ENCODE peak calls at places on chromosome 20, in five cellular contexts. X is heart left ventricle, N is mammary epithelial cell, W is fibroblast of lung, M is sigmoid colon. C is an unnamed sample.

GRCh38 chr20:63520594-63520938 is at the start of gene PPDPF:
- DNase-seq in X (peak; percentile 88), N (peak; percentile 78), W (peak; percentile 67), M (peak; percentile 91), C (peak; percentile 84)

GRCh38 chr20:63139856-63140255 is 76.1 kb downstream of the YTHDF1 start:
- DNase-seq in X (no peak), N (no peak), W (no peak), M (no peak), C (no peak)

GRCh38 chr20:54122681-54123586 is 50.9 kb downstream of the CYP24A1 start:
- DNase-seq in X (no peak), N (no peak), W (no peak), M (no peak), C (no peak)

GRCh38 chr20:9912858-9913434 is 74.1 kb upstream of the PAK5 start:
- DNase-seq in X (no peak), N (peak; percentile 50), W (peak; percentile 14), M (no peak), C (peak; percentile 27)

GRCh38 chr20:20212675-20213096 is 155.2 kb upstream of the INSM1 start:
- DNase-seq in X (peak; percentile 38), N (no peak), W (no peak), M (no peak), C (no peak)

GRCh38 chr20:1341561-1342265 is 12.8 kb upstream of the SDCBP2 start:
- DNase-seq in X (peak; percentile 9), N (no peak), W (peak; percentile 71), M (no peak), C (peak; percentile 7)

GRCh38 chr20:10521068-10521834 is 86.1 kb downstream of the SLX4IP start:
- DNase-seq in X (no peak), N (peak; percentile 81), W (peak; percentile 89), M (peak; percentile 82), C (no peak)

GRCh38 chr20:39960522-39961420 is 728.3 kb downstream of the MAFB start:
- DNase-seq in X (no peak), N (no peak), W (no peak), M (peak; percentile 63), C (no peak)

GRCh38 chr20:19185083-19185482 is 27.4 kb upstream of the SLC24A3 start:
- DNase-seq in X (no peak), N (no peak), W (no peak), M (no peak), C (no peak)

GRCh38 chr20:9699181-9699580 is 139.7 kb downstream of the PAK5 start:
- DNase-seq in X (no peak), N (peak; percentile 42), W (no peak), M (no peak), C (no peak)

GRCh38 chr20:1266167-1266973 is at the start of gene SNPH:
- DNase-seq in X (peak; percentile 75), N (peak; percentile 73), W (peak; percentile 83), M (peak; percentile 91), C (peak; percentile 75)

GRCh38 chr20:8721098-8721497 is 347.8 kb upstream of the PLCB4 start:
- DNase-seq in X (peak; percentile 33), N (peak; percentile 12), W (peak; percentile 49), M (peak; percentile 73), C (peak; percentile 21)

GRCh38 chr20:50371878-50372769 is 138.1 kb upstream of the PTPN1 start:
- DNase-seq in X (no peak), N (peak; percentile 71), W (no peak), M (no peak), C (no peak)

GRCh38 chr20:53751394-53752368 is 158.0 kb upstream of the ZNF217 start:
- DNase-seq in X (no peak), N (no peak), W (peak; percentile 41), M (no peak), C (no peak)

GRCh38 chr20:48984575-48985219 is 61.4 kb upstream of the CSE1L start:
- DNase-seq in X (no peak), N (no peak), W (peak; percentile 17), M (no peak), C (no peak)
- H3K36me3 ChIP-seq in X (peaks cover 42% of the 10 kb centered on the region), N (peaks cover 20% of the 10 kb centered on the region), W (peaks cover 8% of the 10 kb centered on the region), M (peaks cover 56% of the 10 kb centered on the region), C (peaks cover 19% of the 10 kb centered on the region)

GRCh38 chr20:56381501-56381900 is 10.5 kb downstream of the AURKA start:
- DNase-seq in X (no peak), N (no peak), W (no peak), M (no peak), C (no peak)

GRCh38 chr20:56383334-56383733 is 8.7 kb downstream of the AURKA start:
- DNase-seq in X (no peak), N (no peak), W (no peak), M (no peak), C (no peak)

GRCh38 chr20:56386219-56386618 is 5.8 kb downstream of the AURKA start:
- DNase-seq in X (no peak), N (no peak), W (no peak), M (no peak), C (no peak)

GRCh38 chr20:56382696-56383095 is 9.3 kb downstream of the AURKA start:
- DNase-seq in X (no peak), N (no peak), W (no peak), M (no peak), C (no peak)

GRCh38 chr20:56385130-56385529 is 6.9 kb downstream of the AURKA start:
- DNase-seq in X (no peak), N (no peak), W (no peak), M (no peak), C (no peak)
- H3K36me3 ChIP-seq in X (no peaks in the 10 kb centered on the region), N (peaks cover 32% of the 10 kb centered on the region), W (peaks cover 13% of the 10 kb centered on the region), M (no peaks in the 10 kb centered on the region), C (no peaks in the 10 kb centered on the region)

GRCh38 chr20:31945790-31946189 is 6.1 kb downstream of the PDRG1 start:
- DNase-seq in X (no peak), N (no peak), W (peak; percentile 15), M (no peak), C (no peak)
- H3K36me3 ChIP-seq in X (peaks cover 14% of the 10 kb centered on the region), N (peaks cover 16% of the 10 kb centered on the region), W (peaks cover 7% of the 10 kb centered on the region), M (peaks cover 39% of the 10 kb centered on the region), C (no peaks in the 10 kb centered on the region)

DNA sequence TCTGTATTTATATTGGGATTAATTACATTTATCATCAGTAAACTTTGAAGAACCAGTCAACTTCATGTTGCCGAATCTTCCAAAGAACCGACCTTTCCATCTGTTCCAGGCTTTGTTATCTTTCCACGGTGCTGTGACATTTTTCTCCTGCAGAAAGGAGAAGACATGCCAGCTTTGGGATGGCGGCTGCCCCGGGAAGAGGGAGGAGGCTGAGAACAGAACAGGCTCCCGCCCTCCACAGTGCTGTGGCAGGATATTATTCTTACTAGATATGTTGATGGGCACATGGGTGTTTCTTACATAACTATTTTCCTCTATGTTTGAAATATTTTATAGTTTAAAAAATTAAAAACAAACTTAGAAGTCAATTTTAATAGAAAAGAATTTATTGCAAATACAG is 44.9 kb downstream of the GINS1 start:
- DNase-seq in X (no peak), N (no peak), W (no peak), M (no peak), C (no peak)
- H3K36me3 ChIP-seq in X (no peaks in the 10 kb centered on the region), N (peaks cover 2% of the 10 kb centered on the region), W (peaks cover 2% of the 10 kb centered on the region), M (peaks cover 9% of the 10 kb centered on the region), C (no peaks in the 10 kb centered on the region)

GRCh38 chr20:25269833-25270170 is 21.9 kb downstream of the PYGB start:
- DNase-seq in X (no peak), N (no peak), W (no peak), M (peak; percentile 57), C (no peak)
- H3K36me3 ChIP-seq in X (peaks cover 12% of the 10 kb centered on the region), N (peaks cover 65% of the 10 kb centered on the region), W (peaks cover 12% of the 10 kb centered on the region), M (peaks cover 33% of the 10 kb centered on the region), C (peaks cover 12% of the 10 kb centered on the region)

DNA sequence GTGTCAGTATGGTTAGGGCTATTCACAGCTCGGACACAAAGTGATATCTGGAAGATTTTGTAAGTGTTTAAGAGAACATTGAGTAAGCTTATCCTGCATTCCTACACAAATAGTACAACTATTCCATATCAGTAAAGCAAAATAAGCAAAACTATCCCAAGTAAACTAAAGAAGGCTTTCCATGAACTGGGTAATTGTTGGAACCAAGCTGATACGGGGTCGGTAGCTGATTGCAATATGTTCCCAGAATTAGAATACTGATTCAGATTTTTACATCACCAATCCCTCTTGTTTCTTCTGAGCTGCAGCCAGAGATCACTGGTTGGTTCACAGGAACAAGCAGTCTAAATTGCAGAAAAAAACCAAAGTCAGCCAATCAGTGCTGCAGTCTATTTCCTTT is 54.1 kb downstream of the CDS2 start:
- DNase-seq in X (no peak), N (no peak), W (no peak), M (no peak), C (no peak)
- H3K36me3 ChIP-seq in X (peaks cover 10% of the 10 kb centered on the region), N (no peaks in the 10 kb centered on the region), W (no peaks in the 10 kb centered on the region), M (peaks cover 30% of the 10 kb centered on the region), C (no peaks in the 10 kb centered on the region)

DNA sequence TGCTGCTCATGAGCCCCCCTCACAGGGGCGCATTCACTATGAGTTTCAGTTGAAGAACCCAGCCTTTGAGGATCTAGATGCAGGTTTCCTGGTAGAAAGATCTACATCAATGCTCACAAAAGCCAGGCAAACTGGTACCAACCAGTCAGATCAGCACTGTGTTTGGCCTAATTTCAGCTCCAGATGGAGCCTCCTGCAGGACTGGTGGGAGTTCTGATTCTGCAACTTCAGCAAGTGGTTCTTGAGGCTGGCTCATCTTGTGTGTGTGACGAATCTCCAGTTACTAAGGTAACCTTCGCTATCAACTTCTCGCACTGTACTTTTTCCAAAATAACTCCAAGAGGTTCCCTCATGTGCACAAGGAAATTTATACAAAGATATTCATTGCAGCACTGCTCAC is 118.8 kb downstream of the ZMYND8 start:
- DNase-seq in X (no peak), N (no peak), W (no peak), M (no peak), C (no peak)
- H3K36me3 ChIP-seq in X (peaks cover 9% of the 10 kb centered on the region), N (peaks cover 38% of the 10 kb centered on the region), W (peaks cover 18% of the 10 kb centered on the region), M (peaks cover 37% of the 10 kb centered on the region), C (no peaks in the 10 kb centered on the region)

GRCh38 chr20:3801299-3801698 is 5.2 kb downstream of the CDC25B start:
- DNase-seq in X (no peak), N (no peak), W (no peak), M (no peak), C (no peak)

GRCh38 chr20:3801846-3802245 is 5.7 kb downstream of the CDC25B start:
- DNase-seq in X (no peak), N (no peak), W (no peak), M (no peak), C (no peak)

GRCh38 chr20:3803854-3804253 is 7.7 kb downstream of the CDC25B start:
- DNase-seq in X (no peak), N (no peak), W (no peak), M (no peak), C (no peak)

GRCh38 chr20:3803289-3803688 is 7.2 kb downstream of the CDC25B start:
- DNase-seq in X (no peak), N (no peak), W (no peak), M (no peak), C (no peak)

GRCh38 chr20:3802524-3803239 is 6.6 kb downstream of the CDC25B start:
- DNase-seq in X (no peak), N (no peak), W (no peak), M (no peak), C (no peak)
- H3K36me3 ChIP-seq in X (no peaks in the 10 kb centered on the region), N (peaks cover 25% of the 10 kb centered on the region), W (peaks cover 65% of the 10 kb centered on the region), M (peaks cover 33% of the 10 kb centered on the region), C (peaks cover 24% of the 10 kb centered on the region)

GRCh38 chr20:61131944-61132343 is 120.1 kb upstream of the CDH4 start:
- DNase-seq in X (no peak), N (no peak), W (no peak), M (no peak), C (no peak)
- H3K36me3 ChIP-seq in X (no peaks in the 10 kb centered on the region), N (no peaks in the 10 kb centered on the region), W (no peaks in the 10 kb centered on the region), M (no peaks in the 10 kb centered on the region), C (no peaks in the 10 kb centered on the region)